ENCODE peak calls at places on chromosomes 6 and 20, in four cellular contexts. U is fibroblast of lung, X is GM12878, A is adipocyte. P is an unnamed sample.

GRCh38 chr6:85422996-85423395 is 26.9 kb upstream of the NT5E start:
- DNase-seq in U (no peak), X (no peak), A (no peak), P (no peak)

GRCh38 chr6:20953019-20953418 is 418.8 kb downstream of the CDKAL1 start:
- DNase-seq in U (no peak), X (no peak), A (no peak), P (no peak)

GRCh38 chr6:129601323-129601722 is 108.7 kb downstream of the ARHGAP18 start:
- DNase-seq in U (no peak), X (no peak), A (no peak), P (no peak)

GRCh38 chr20:37986873-37987601 is 46.2 kb downstream of the TTI1 start:
- DNase-seq in U (peak), X (no peak), A (peak), P (no peak)

GRCh38 chr6:157974341-157974894 is 7.2 kb upstream of the SYNJ2 start:
- DNase-seq in U (peak), X (no peak), A (no peak), P (no peak)

GRCh38 chr6:10441004-10441654 is 26.3 kb upstream of the TFAP2A start:
- DNase-seq in U (peak), X (no peak), A (peak), P (peak)

GRCh38 chr20:49534314-49534713 is 33.6 kb downstream of the PTGIS start:
- DNase-seq in U (peak), X (peak), A (peak), P (peak)

GRCh38 chr6:9494864-9495263 is 920.0 kb downstream of the TFAP2A start:
- DNase-seq in U (peak), X (no peak), A (peak), P (no peak)

GRCh38 chr6:30689022-30689865 is 1.5 kb downstream of the NRM start:
- DNase-seq in U (no peak), X (no peak), A (no peak), P (no peak)

GRCh38 chr6:21166754-21167153 is 426.8 kb upstream of the SOX4 start:
- DNase-seq in U (no peak), X (no peak), A (no peak), P (no peak)

GRCh38 chr6:131839388-131839787 is 31.6 kb downstream of the ENPP1 start:
- DNase-seq in U (no peak), X (no peak), A (no peak), P (no peak)

GRCh38 chr20:37243937-37244571 is 17.6 kb downstream of the GHRH start:
- DNase-seq in U (peak), X (no peak), A (no peak), P (no peak)

GRCh38 chr6:2850480-2851150 is 9.0 kb upstream of the SERPINB1 start:
- DNase-seq in U (no peak), X (no peak), A (peak), P (peak)

GRCh38 chr6:14039038-14039437 is 78.5 kb upstream of the CD83 start:
- DNase-seq in U (no peak), X (no peak), A (no peak), P (no peak)

GRCh38 chr20:34753706-34754461 is 49.7 kb downstream of the TP53INP2 start:
- DNase-seq in U (peak), X (no peak), A (peak), P (peak)

GRCh38 chr6:81289229-81289628 is 463.3 kb downstream of the TENT5A start:
- DNase-seq in U (no peak), X (no peak), A (no peak), P (no peak)

GRCh38 chr20:37257993-37258392 is 3.6 kb downstream of the GHRH start:
- DNase-seq in U (no peak), X (no peak), A (no peak), P (no peak)

GRCh38 chr6:33609444-33610034 is 11.6 kb upstream of the ITPR3 start:
- DNase-seq in U (peak), X (no peak), A (peak), P (no peak)

GRCh38 chr6:136415351-136416005 is 125.8 kb upstream of the BCLAF1 start:
- DNase-seq in U (peak), X (no peak), A (peak), P (peak)

GRCh38 chr6:46473866-46474265 is 17.4 kb downstream of the RCAN2 start:
- DNase-seq in U (no peak), X (no peak), A (peak), P (no peak)

GRCh38 chr20:54535045-54535444 is 59.7 kb downstream of the DOK5 start:
- DNase-seq in U (peak), X (no peak), A (peak), P (no peak)

GRCh38 chr20:24742436-24742835 is 206.6 kb upstream of the CST7 start:
- DNase-seq in U (no peak), X (no peak), A (no peak), P (no peak)

GRCh38 chr6:61809004-61809595 is 476.9 kb downstream of the KHDRBS2 start:
- DNase-seq in U (peak), X (no peak), A (peak), P (peak)

GRCh38 chr20:62603021-62603906 is 39.0 kb upstream of the SLCO4A1 start:
- DNase-seq in U (peak), X (no peak), A (peak), P (no peak)

GRCh38 chr6:37800904-37801669 is 18.4 kb upstream of the ZFAND3 start:
- DNase-seq in U (no peak), X (no peak), A (no peak), P (no peak)

GRCh38 chr20:5844063-5844681 is 94.0 kb downstream of the SHLD1 start:
- DNase-seq in U (peak), X (peak), A (no peak), P (peak)

GRCh38 chr6:108029226-108029921 is 45.2 kb downstream of the OSTM1 start:
- DNase-seq in U (no peak), X (no peak), A (no peak), P (no peak)

GRCh38 chr6:154166140-154166539 is 127.1 kb downstream of the OPRM1 start:
- DNase-seq in U (no peak), X (no peak), A (no peak), P (no peak)

GRCh38 chr6:11208267-11208666 is 24.2 kb downstream of the NEDD9 start:
- DNase-seq in U (no peak), X (no peak), A (no peak), P (no peak)

GRCh38 chr20:63317601-63318291 is 24.8 kb downstream of the COL20A1 start:
- DNase-seq in U (no peak), X (no peak), A (no peak), P (no peak)

GRCh38 chr20:58891686-58892125 is 39.2 kb downstream of the GNAS start:
- DNase-seq in U (peak), X (no peak), A (no peak), P (peak)

GRCh38 chr6:13302751-13303667 is 25.3 kb downstream of the TBC1D7 start:
- DNase-seq in U (peak), X (peak), A (peak), P (peak)

GRCh38 chr20:58855506-58856314 is 3.2 kb downstream of the GNAS start:
- DNase-seq in U (no peak), X (no peak), A (no peak), P (no peak)

GRCh38 chr6:99613398-99613704 is 6.7 kb downstream of the PRDM13 start:
- DNase-seq in U (peak), X (no peak), A (peak), P (peak)

GRCh38 chr20:43457640-43458421 is at the start of gene SRSF6:
- DNase-seq in U (peak), X (peak), A (peak), P (peak)

DNA sequence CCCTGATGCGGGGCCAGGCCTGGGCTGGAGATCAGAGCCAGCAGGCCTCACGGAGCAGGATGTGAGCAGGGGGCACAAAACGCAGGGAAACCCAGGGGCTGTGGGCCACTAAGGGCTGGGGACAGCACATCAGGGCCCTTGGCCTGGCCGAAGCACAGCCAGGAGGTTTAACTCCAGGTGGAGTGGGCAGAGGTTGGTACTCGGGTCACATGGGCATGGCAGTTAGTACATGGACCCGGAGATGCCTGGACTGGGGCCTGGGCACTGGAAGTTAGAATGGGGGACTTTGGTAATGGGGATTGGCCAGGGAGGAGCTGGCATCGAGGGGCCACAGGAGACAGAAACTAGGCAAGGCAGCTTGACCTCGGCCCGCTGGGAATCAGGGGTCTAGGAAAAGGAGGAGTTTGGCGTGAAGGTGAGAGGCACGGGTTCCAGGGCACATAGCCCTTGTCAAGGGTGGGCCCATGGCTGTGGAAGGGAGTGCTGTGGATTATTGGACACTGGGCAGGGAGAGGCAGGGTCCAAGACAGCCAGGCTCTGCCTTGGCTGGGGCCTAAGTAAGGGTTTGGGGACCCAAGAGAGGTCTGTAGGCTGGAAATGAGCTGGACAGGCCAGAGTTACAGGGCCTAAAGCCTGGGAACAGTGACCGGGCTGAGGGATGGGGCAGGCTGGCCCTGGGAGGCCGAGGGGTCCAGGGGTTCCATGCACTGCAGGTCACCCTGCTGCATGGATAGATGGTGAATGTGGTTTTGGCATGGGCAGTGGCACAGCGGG is 41.6 kb upstream of the CD93 start:
- DNase-seq in U (no peak), X (no peak), A (no peak), P (no peak)
- H3K9ac ChIP-seq in U (no peak), X (no peak), A (no peak), P (no peak)

GRCh38 chr20:40685349-40685748 is 3.7 kb downstream of the MAFB start:
- DNase-seq in U (no peak), X (no peak), A (no peak), P (no peak)

GRCh38 chr20:40682104-40683045 is 6.7 kb downstream of the MAFB start:
- DNase-seq in U (peak), X (no peak), A (peak), P (peak)

GRCh38 chr20:40683894-40684268 is 5.2 kb downstream of the MAFB start:
- DNase-seq in U (no peak), X (no peak), A (no peak), P (no peak)

GRCh38 chr20:40681684-40682083 is 7.4 kb downstream of the MAFB start:
- DNase-seq in U (no peak), X (no peak), A (no peak), P (no peak)

DNA sequence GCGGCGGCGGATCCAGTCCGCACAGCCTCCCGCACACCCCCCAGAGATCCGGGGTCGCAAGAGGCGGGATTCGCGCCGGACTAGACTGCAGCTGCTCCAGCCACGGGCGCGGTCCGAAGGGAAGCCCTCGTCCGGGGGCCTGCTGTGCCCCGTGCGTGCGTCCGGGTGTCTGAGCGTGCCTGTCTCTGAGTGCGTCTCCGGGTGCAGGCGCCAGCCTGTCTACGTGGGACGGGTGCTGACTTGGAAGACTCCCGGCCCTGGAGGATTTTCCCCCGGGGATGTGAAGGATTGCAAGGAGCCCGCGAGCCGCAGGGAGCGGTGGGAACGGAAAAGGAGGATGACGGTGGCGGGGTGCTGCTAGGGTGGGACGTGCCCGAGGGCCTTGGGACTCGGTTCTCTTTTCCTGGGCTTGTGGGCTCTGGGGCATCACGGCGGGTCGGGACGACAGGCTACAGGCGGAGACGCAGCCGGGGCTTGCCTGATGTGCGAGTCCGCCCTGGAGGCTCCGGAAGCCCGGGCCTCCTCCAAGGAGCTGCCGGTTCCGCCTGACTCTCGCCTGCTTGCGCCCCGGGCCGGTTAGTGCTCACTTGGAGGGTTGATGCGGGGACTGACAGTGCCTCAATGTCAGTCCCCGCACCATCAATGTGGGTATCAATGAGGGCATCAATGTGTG is 5.7 kb downstream of the MAFB start:
- DNase-seq in U (no peak), X (no peak), A (no peak), P (peak)
- H3K9ac ChIP-seq in U (no peak), X (no peak), A (peak), P (peak)

GRCh38 chr6:111480988-111481830 is 1.8 kb downstream of the REV3L start:
- DNase-seq in U (peak), X (no peak), A (peak), P (peak)

GRCh38 chr6:111478064-111478476 is 4.9 kb downstream of the REV3L start:
- DNase-seq in U (peak), X (no peak), A (peak), P (peak)

GRCh38 chr6:111481836-111482235 is 1.2 kb downstream of the REV3L start:
- DNase-seq in U (peak), X (no peak), A (peak), P (peak)

GRCh38 chr6:111477481-111477938 is 5.5 kb downstream of the REV3L start:
- DNase-seq in U (no peak), X (peak), A (peak), P (peak)

GRCh38 chr6:111478749-111479148 is 4.3 kb downstream of the REV3L start:
- DNase-seq in U (peak), X (peak), A (peak), P (peak)
- H3K9ac ChIP-seq in U (no peak), X (no peak), A (peak), P (peak)

GRCh38 chr6:25006565-25007001 is 70.8 kb upstream of the RIPOR2 start:
- DNase-seq in U (peak), X (no peak), A (peak), P (peak)
- H3K9ac ChIP-seq in U (no peak), X (peak), A (peak), P (peak)

GRCh38 chr20:33009214-33010132 is 2.0 kb downstream of the BPIFB2 start:
- DNase-seq in U (no peak), X (no peak), A (no peak), P (no peak)
- H3K9ac ChIP-seq in U (no peak), X (no peak), A (no peak), P (no peak)

GRCh38 chr6:125802943-125803377 is 12.2 kb downstream of the NCOA7 start:
- DNase-seq in U (peak), X (no peak), A (no peak), P (peak)
- H3K9ac ChIP-seq in U (no peak), X (no peak), A (no peak), P (no peak)

DNA sequence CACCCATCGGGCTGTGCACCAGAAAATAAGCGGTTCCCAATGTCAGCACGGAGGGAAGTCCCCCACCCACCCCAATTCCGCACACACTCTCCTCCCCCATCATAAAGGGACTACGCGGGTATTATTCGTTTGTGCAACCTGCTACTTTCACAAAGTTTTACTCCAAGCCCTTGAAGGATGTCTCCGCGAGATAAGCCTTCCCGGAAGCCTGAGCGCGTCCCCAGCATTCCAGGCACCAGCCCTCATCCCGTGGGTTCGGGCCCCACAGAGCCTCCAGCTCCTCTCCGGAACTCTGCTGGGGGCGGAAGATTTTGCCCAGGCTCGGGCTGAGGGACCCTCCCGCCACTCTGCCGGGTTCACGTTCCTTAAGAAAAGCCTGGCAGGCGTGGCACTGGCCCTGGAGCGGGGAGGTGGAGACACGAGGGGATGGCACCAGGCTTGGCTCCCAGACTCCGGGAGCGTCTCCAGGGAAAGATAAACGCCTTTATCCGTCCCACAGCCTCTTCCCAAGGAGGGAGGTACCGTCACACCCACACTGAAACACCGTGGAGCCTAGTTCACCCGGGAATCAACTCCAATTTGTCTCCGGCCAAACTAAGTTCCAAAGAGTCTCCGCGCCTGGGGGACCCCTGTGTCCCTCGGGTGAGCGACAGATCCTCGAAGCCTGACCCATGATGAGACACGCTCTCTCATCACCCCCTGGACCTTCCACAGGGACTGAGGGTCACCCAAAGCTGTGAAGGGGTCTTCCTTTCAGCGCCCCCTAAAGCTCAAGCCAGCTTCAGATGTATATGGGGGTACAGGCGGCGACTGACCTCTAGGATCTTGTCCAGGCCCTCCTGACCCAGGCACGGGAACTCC is 934 bp downstream of the KCNK5 start:
- DNase-seq in U (no peak), X (no peak), A (no peak), P (no peak)
- H3K9ac ChIP-seq in U (no peak), X (peak), A (peak), P (peak)

DNA sequence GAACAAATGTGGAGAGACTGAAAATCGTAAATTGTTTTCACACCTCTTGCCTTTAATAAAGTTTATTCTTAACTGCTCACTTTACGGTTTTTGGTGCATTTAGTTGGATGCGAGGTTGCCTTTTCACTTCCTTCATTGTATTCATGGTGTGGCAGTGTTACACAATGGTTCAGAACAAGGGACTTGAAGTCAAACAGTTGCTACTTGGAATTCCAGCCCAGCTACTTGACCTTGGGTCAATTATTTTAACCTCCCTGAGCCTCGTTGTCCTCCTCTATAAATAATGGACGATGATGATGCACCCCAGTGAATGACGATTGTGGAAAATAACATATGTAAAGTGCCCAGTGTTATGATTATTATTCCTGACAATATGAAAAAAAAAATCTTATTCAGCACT is 72.3 kb downstream of the CARMIL1 start:
- DNase-seq in U (no peak), X (no peak), A (no peak), P (no peak)
- H3K9ac ChIP-seq in U (no peak), X (no peak), A (no peak), P (no peak)